ENCODE peak calls at places on chromosomes 12 and 14, in five cellular contexts. One of them, this sample, is unnamed.
A peak's percentile ranks its signal among the peaks of the same experiment; 100 is the strongest.

GRCh38 chr14:88225721-88226120 is 97.3 kb downstream of the KCNK10 start:
- DNase-seq in GM13976: no peak
- DNase-seq in IMR-90: no peak
- DNase-seq in BJ: no peak
- DNase-seq in neural crest cell: no peak
- DNase-seq in this sample: no peak

GRCh38 chr12:1527789-1528188 is 66.6 kb downstream of the FBXL14 start:
- DNase-seq in neural crest cell: no peak
- DNase-seq in BJ: peak; percentile 73
- DNase-seq in GM13976: no peak
- DNase-seq in IMR-90: peak; percentile 92
- DNase-seq in this sample: no peak

GRCh38 chr14:53183071-53183470 is 29.9 kb upstream of the DDHD1 start:
- DNase-seq in GM13976: no peak
- DNase-seq in IMR-90: no peak
- DNase-seq in neural crest cell: no peak
- DNase-seq in BJ: no peak
- DNase-seq in this sample: no peak

GRCh38 chr12:109763201-109763841 is 49.7 kb downstream of the FAM222A start:
- DNase-seq in BJ: no peak
- DNase-seq in neural crest cell: no peak
- DNase-seq in IMR-90: peak; percentile 58
- DNase-seq in GM13976: no peak
- DNase-seq in this sample: peak; percentile 35

GRCh38 chr14:76376001-76376404 is at the start of gene ESRRB:
- DNase-seq in BJ: no peak
- DNase-seq in IMR-90: peak; percentile 5
- DNase-seq in GM13976: no peak
- DNase-seq in neural crest cell: peak; percentile 21
- DNase-seq in this sample: no peak

GRCh38 chr12:16299403-16299802 is 21.9 kb upstream of the SLC15A5 start:
- DNase-seq in BJ: no peak
- DNase-seq in neural crest cell: no peak
- DNase-seq in GM13976: no peak
- DNase-seq in IMR-90: peak; percentile 1
- DNase-seq in this sample: no peak

GRCh38 chr12:94266796-94267529 is 118.6 kb downstream of the PLXNC1 start:
- DNase-seq in IMR-90: peak; percentile 61
- DNase-seq in GM13976: no peak
- DNase-seq in neural crest cell: no peak
- DNase-seq in BJ: peak; percentile 93
- DNase-seq in this sample: no peak

GRCh38 chr14:24565766-24566165 is 10.3 kb downstream of the CTSG start:
- DNase-seq in IMR-90: no peak
- DNase-seq in BJ: no peak
- DNase-seq in neural crest cell: no peak
- DNase-seq in GM13976: no peak
- DNase-seq in this sample: no peak

GRCh38 chr12:9742665-9743064 is 9.8 kb upstream of the CLECL1 start:
- DNase-seq in IMR-90: no peak
- DNase-seq in GM13976: no peak
- DNase-seq in neural crest cell: no peak
- DNase-seq in BJ: no peak
- DNase-seq in this sample: peak; percentile 58

GRCh38 chr14:62956413-62956812 is 88.8 kb downstream of the KCNH5 start:
- DNase-seq in IMR-90: peak; percentile 16
- DNase-seq in BJ: no peak
- DNase-seq in GM13976: no peak
- DNase-seq in neural crest cell: no peak
- DNase-seq in this sample: no peak

GRCh38 chr14:83887871-83888270 is 1642.1 kb upstream of the FLRT2 start:
- DNase-seq in neural crest cell: no peak
- DNase-seq in IMR-90: no peak
- DNase-seq in GM13976: no peak
- DNase-seq in BJ: no peak
- DNase-seq in this sample: no peak

GRCh38 chr12:6465467-6466183 is 4.9 kb downstream of the VAMP1 start:
- DNase-seq in BJ: no peak
- DNase-seq in neural crest cell: peak; percentile 57
- DNase-seq in GM13976: no peak
- DNase-seq in IMR-90: peak; percentile 77
- DNase-seq in this sample: peak; percentile 70

GRCh38 chr12:52587563-52587962 is 13.7 kb downstream of the KRT72 start:
- DNase-seq in GM13976: no peak
- DNase-seq in neural crest cell: no peak
- DNase-seq in IMR-90: no peak
- DNase-seq in BJ: no peak
- DNase-seq in this sample: no peak

GRCh38 chr12:131929530-131930456 is 717 bp downstream of the PUS1 start:
- DNase-seq in IMR-90: peak; percentile 10
- DNase-seq in GM13976: peak; percentile 64
- DNase-seq in BJ: no peak
- DNase-seq in neural crest cell: peak; percentile 29
- DNase-seq in this sample: peak; percentile 60

GRCh38 chr12:78568326-78569020 is 296.1 kb upstream of the SYT1 start:
- DNase-seq in GM13976: no peak
- DNase-seq in BJ: peak; percentile 9
- DNase-seq in neural crest cell: no peak
- DNase-seq in IMR-90: peak; percentile 57
- DNase-seq in this sample: no peak

GRCh38 chr14:51901475-51902024 is 41.1 kb downstream of the GNG2 start:
- DNase-seq in BJ: no peak
- DNase-seq in IMR-90: no peak
- DNase-seq in neural crest cell: no peak
- DNase-seq in GM13976: no peak
- DNase-seq in this sample: no peak

GRCh38 chr14:35829449-35829848 is 3.3 kb downstream of the BRMS1L start:
- DNase-seq in neural crest cell: no peak
- DNase-seq in BJ: no peak
- DNase-seq in IMR-90: peak; percentile 73
- DNase-seq in GM13976: no peak
- DNase-seq in this sample: no peak

GRCh38 chr12:97404549-97404948 is 58.1 kb upstream of the RMST start:
- DNase-seq in GM13976: peak; percentile 55
- DNase-seq in BJ: no peak
- DNase-seq in neural crest cell: peak; percentile 54
- DNase-seq in IMR-90: peak; percentile 6
- DNase-seq in this sample: peak; percentile 69

GRCh38 chr12:13362260-13362841 is 165.8 kb downstream of the EMP1 start:
- DNase-seq in neural crest cell: peak; percentile 64
- DNase-seq in BJ: no peak
- DNase-seq in IMR-90: peak; percentile 5
- DNase-seq in GM13976: peak; percentile 58
- DNase-seq in this sample: peak; percentile 75

GRCh38 chr12:93323625-93324165 is 54.0 kb upstream of the NUDT4 start:
- DNase-seq in IMR-90: peak; percentile 44
- DNase-seq in BJ: no peak
- DNase-seq in GM13976: no peak
- DNase-seq in neural crest cell: no peak
- DNase-seq in this sample: peak; percentile 60

GRCh38 chr12:115337693-115338543 is 653.9 kb upstream of the TBX3 start:
- DNase-seq in GM13976: no peak
- DNase-seq in neural crest cell: no peak
- DNase-seq in BJ: peak; percentile 87
- DNase-seq in IMR-90: peak; percentile 98
- DNase-seq in this sample: peak; percentile 16

GRCh38 chr12:127081058-127081457 is 1185.9 kb upstream of the TMEM132C start:
- DNase-seq in GM13976: no peak
- DNase-seq in IMR-90: no peak
- DNase-seq in neural crest cell: no peak
- DNase-seq in BJ: no peak
- DNase-seq in this sample: no peak

GRCh38 chr12:104138747-104139186 is 757 bp upstream of the NFYB start:
- DNase-seq in BJ: no peak
- DNase-seq in GM13976: peak; percentile 15
- DNase-seq in IMR-90: no peak
- DNase-seq in neural crest cell: no peak
- DNase-seq in this sample: peak; percentile 5

GRCh38 chr12:1864456-1864855 is 44.1 kb downstream of the LRTM2 start:
- DNase-seq in IMR-90: no peak
- DNase-seq in neural crest cell: no peak
- DNase-seq in BJ: no peak
- DNase-seq in GM13976: no peak
- DNase-seq in this sample: no peak

GRCh38 chr12:51969643-51970042 is 18.1 kb downstream of the ACVR1B start:
- DNase-seq in BJ: no peak
- DNase-seq in GM13976: no peak
- DNase-seq in neural crest cell: no peak
- DNase-seq in IMR-90: no peak
- DNase-seq in this sample: no peak

GRCh38 chr12:49776413-49776812 is 35.1 kb downstream of the TMBIM6 start:
- DNase-seq in BJ: no peak
- DNase-seq in IMR-90: peak; percentile 79
- DNase-seq in neural crest cell: peak; percentile 61
- DNase-seq in GM13976: peak; percentile 77
- DNase-seq in this sample: peak; percentile 81

GRCh38 chr14:101726295-101726953 is 35.1 kb upstream of the PPP2R5C start:
- DNase-seq in IMR-90: no peak
- DNase-seq in BJ: no peak
- DNase-seq in GM13976: no peak
- DNase-seq in neural crest cell: no peak
- DNase-seq in this sample: no peak

GRCh38 chr12:32036477-32037263 is 70.0 kb upstream of the BICD1 start:
- DNase-seq in neural crest cell: no peak
- DNase-seq in BJ: no peak
- DNase-seq in IMR-90: no peak
- DNase-seq in GM13976: no peak
- DNase-seq in this sample: no peak
- TF ChIP-seq CTCF in neural crest cell: peak; percentile 14
- TF ChIP-seq CTCF in BJ: no peak
- TF ChIP-seq CTCF in IMR-90: no peak
- TF ChIP-seq CTCF in GM13976: no peak
- TF ChIP-seq CTCF in this sample: no peak

DNA sequence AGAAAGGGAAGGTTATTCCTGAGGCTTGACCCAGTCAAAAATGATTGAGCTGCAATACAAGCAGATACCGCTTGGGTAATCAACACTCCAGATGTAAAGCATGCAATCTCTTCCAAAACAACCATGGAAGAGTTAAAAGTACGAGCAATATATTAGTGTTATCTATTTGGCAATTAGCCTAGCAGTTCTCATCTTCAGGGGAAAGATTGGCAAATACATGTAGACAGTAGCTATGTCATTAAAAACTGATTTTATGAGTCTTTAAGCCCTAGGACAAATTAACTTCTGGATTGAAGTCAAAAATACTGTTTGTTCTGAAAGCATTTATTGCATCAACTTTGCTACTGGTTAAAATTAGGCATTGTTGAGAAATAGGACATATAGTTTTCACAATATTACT is 9.3 kb upstream of the GYS2 start:
- DNase-seq in IMR-90: no peak
- DNase-seq in GM13976: no peak
- DNase-seq in neural crest cell: no peak
- DNase-seq in BJ: no peak
- DNase-seq in this sample: no peak
- TF ChIP-seq CTCF in IMR-90: no peak
- TF ChIP-seq CTCF in GM13976: no peak
- TF ChIP-seq CTCF in neural crest cell: peak; percentile 46
- TF ChIP-seq CTCF in BJ: no peak
- TF ChIP-seq CTCF in this sample: no peak

DNA sequence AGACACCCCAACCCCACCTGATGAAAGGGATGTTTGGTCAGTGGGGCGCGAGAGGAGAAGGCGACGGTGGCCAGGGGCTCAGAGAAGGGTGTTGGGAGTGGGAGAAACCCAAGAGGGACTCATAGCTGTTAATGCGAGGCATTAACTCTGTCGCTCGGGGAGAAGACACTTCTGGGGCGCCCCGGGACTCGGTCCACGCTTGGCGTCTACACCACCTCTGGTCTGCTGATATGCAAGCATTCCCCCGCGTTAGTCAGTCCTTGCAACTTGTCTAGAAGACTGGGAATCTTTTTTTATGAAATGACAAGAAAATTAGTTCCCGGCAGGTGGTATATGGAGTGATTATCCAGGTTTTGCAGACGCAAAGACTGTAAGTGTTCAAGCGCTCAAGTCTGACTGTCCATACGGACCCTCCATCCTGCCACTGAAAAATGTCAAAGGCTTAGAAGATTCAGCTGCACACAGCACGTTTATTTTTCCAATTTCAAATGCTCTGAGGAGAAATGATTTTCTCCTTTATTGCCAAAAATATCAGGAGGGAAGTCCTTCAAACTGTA is 385 bp upstream of the SLC35F4 start:
- DNase-seq in IMR-90: no peak
- DNase-seq in BJ: no peak
- DNase-seq in GM13976: no peak
- DNase-seq in neural crest cell: no peak
- DNase-seq in this sample: no peak
- TF ChIP-seq CTCF in IMR-90: no peak
- TF ChIP-seq CTCF in BJ: no peak
- TF ChIP-seq CTCF in GM13976: no peak
- TF ChIP-seq CTCF in neural crest cell: no peak
- TF ChIP-seq CTCF in this sample: no peak

GRCh38 chr14:91373591-91374245 is 43.9 kb downstream of the CCDC88C start:
- DNase-seq in BJ: no peak
- DNase-seq in GM13976: peak; percentile 86
- DNase-seq in neural crest cell: no peak
- DNase-seq in IMR-90: no peak
- DNase-seq in this sample: peak; percentile 92

GRCh38 chr14:91374287-91374880 is 43.2 kb downstream of the CCDC88C start:
- DNase-seq in IMR-90: no peak
- DNase-seq in GM13976: peak; percentile 43
- DNase-seq in BJ: no peak
- DNase-seq in neural crest cell: no peak
- DNase-seq in this sample: no peak

GRCh38 chr14:91371990-91372375 is 45.6 kb downstream of the CCDC88C start:
- DNase-seq in BJ: no peak
- DNase-seq in neural crest cell: no peak
- DNase-seq in IMR-90: no peak
- DNase-seq in GM13976: no peak
- DNase-seq in this sample: no peak

GRCh38 chr14:91371011-91371989 is 46.3 kb downstream of the CCDC88C start:
- DNase-seq in GM13976: no peak
- DNase-seq in neural crest cell: no peak
- DNase-seq in IMR-90: no peak
- DNase-seq in BJ: no peak
- DNase-seq in this sample: no peak

DNA sequence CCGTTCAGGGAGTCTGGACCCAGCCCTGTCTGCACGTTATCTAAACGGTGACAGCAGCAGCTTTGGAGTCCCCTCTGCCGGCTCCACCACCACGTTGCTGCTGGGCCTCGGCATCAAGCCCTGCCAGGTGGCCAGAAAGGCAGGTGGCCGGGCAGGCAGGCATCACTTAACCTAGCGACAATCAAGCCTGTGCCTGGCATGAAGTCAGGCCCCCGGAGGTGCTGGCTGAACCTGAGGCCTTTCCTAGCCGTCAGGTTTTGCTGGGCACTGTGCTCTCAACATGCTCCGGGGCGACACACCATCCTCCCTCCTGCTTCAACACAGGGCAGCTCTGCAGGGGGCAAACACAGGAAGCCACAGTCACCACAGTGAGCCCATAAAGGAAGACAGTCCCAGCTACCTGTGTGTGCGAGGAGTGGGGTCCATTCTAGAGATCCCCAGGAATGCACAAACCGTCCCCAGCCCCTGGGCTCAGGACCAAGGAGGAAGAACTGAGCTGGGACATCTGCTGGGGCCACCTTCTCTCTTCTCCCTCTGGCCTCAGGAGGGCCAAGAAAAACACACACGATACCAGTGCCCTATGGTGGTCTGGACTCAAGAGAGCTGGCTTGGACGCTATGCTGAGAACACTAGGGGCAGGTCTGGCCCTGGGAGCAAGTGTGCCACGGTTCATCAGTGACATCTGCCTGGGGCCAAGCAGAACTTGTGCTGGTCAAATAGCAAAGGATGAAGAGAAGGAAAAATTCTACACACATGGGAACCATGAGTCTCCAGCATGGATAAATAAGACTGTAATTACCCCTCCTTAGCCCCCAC is 44.7 kb downstream of the CCDC88C start:
- DNase-seq in neural crest cell: no peak
- DNase-seq in BJ: no peak
- DNase-seq in IMR-90: no peak
- DNase-seq in GM13976: no peak
- DNase-seq in this sample: peak; percentile 65
- TF ChIP-seq CTCF in neural crest cell: no peak
- TF ChIP-seq CTCF in BJ: no peak
- TF ChIP-seq CTCF in IMR-90: no peak
- TF ChIP-seq CTCF in GM13976: peak; percentile 7
- TF ChIP-seq CTCF in this sample: no peak